ENCODE peak calls at places on chromosomes 3 and 15, in four cellular contexts. F, R, E and G are unnamed samples.

GRCh38 chr15:72342385-72342784 is 22.4 kb upstream of the CELF6 start:
- DNase-seq in F (peak), R (no peak), E (peak), G (no peak)

GRCh38 chr15:40845511-40846284 is 1.9 kb downstream of the SPINT1 start:
- DNase-seq in F (no peak), R (no peak), E (peak), G (no peak)

GRCh38 chr3:152232679-152233078 is 36.0 kb upstream of the MBNL1 start:
- DNase-seq in F (no peak), R (no peak), E (no peak), G (no peak)

GRCh38 chr3:141445990-141446389 is 40.8 kb upstream of the RASA2 start:
- DNase-seq in F (no peak), R (no peak), E (no peak), G (no peak)

GRCh38 chr3:45950686-45951600 is 7.7 kb downstream of the CXCR6 start:
- DNase-seq in F (no peak), R (no peak), E (no peak), G (no peak)

GRCh38 chr3:151838574-151839312 is 24.8 kb downstream of the AADAC start:
- DNase-seq in F (peak), R (no peak), E (peak), G (peak)

GRCh38 chr3:136078421-136079364 is 113.2 kb downstream of the PPP2R3A start:
- DNase-seq in F (no peak), R (no peak), E (no peak), G (peak)

GRCh38 chr3:23002846-23003800 is 200.0 kb upstream of the UBE2E2 start:
- DNase-seq in F (no peak), R (no peak), E (no peak), G (no peak)

GRCh38 chr3:44993471-44994205 is 17.6 kb downstream of the EXOSC7 start:
- DNase-seq in F (no peak), R (no peak), E (no peak), G (no peak)

GRCh38 chr15:69357773-69358765 is 56.1 kb upstream of the KIF23 start:
- DNase-seq in F (peak), R (no peak), E (peak), G (no peak)

GRCh38 chr3:22908974-22909507 is 294.1 kb upstream of the UBE2E2 start:
- DNase-seq in F (no peak), R (no peak), E (no peak), G (no peak)

GRCh38 chr15:36449662-36450145 is 129.7 kb upstream of the CDIN1 start:
- DNase-seq in F (no peak), R (no peak), E (no peak), G (no peak)

GRCh38 chr3:108090066-108090700 is 648 bp downstream of the CD47 start:
- DNase-seq in F (no peak), R (peak), E (peak), G (peak)

GRCh38 chr15:60212536-60212935 is 185.2 kb downstream of the ANXA2 start:
- DNase-seq in F (no peak), R (no peak), E (peak), G (no peak)

GRCh38 chr3:155497930-155498647 is 204.6 kb upstream of the STRIT1 start:
- DNase-seq in F (no peak), R (no peak), E (no peak), G (no peak)

GRCh38 chr15:23532019-23532418 is 33.5 kb upstream of the MKRN3 start:
- DNase-seq in F (no peak), R (no peak), E (no peak), G (no peak)

GRCh38 chr3:160134964-160135363 is 90.3 kb upstream of the C3orf80 start:
- DNase-seq in F (no peak), R (no peak), E (no peak), G (no peak)

GRCh38 chr3:150409527-150410310 is 1.6 kb downstream of the TSC22D2 start:
- DNase-seq in F (peak), R (peak), E (peak), G (peak)

GRCh38 chr3:18194431-18194830 is 230.7 kb downstream of the SATB1 start:
- DNase-seq in F (no peak), R (no peak), E (no peak), G (no peak)

GRCh38 chr3:4834403-4834866 is 144.8 kb upstream of the BHLHE40 start:
- DNase-seq in F (no peak), R (no peak), E (no peak), G (peak)

GRCh38 chr15:91535856-91536500 is 317.5 kb upstream of the SLCO3A1 start:
- DNase-seq in F (no peak), R (no peak), E (no peak), G (no peak)

GRCh38 chr3:147744967-147745366 is 335.8 kb downstream of the ZIC1 start:
- DNase-seq in F (no peak), R (no peak), E (no peak), G (no peak)

GRCh38 chr15:69129026-69129385 is 31.4 kb upstream of the GLCE start:
- DNase-seq in F (no peak), R (no peak), E (no peak), G (no peak)

GRCh38 chr15:95277266-95277665 is 1045.9 kb downstream of the MCTP2 start:
- DNase-seq in F (no peak), R (no peak), E (no peak), G (no peak)

GRCh38 chr3:13479582-13480339 is at the start of gene HDAC11:
- DNase-seq in F (peak), R (peak), E (peak), G (peak)
- TF ChIP-seq CTCF in F (no peak), R (no peak), E (no peak), G (no peak)

GRCh38 chr3:126659915-126660886 is 5.3 kb upstream of the TXNRD3 start:
- DNase-seq in F (no peak), R (no peak), E (peak), G (no peak)
- TF ChIP-seq CTCF in F (no peak), R (no peak), E (no peak), G (no peak)

DNA sequence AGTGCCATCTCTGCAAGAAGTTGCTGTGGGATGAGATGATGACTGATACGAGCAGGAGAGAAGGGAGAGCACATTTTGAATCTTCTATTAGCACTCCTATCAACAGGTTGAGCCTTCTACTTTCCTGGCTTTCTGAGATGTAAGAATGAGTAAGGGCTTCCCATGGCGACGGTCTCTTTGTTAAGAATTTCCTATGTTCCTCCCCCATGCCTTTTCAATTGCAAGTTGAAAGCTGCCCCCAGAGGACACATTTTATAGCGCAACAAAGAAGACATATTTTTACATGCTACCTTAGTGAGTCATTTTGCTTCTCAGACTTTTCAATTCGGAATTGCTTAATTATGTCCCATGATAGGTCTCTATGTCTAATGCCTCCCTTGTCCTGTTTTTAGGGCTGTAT is 71.3 kb upstream of the LRTM1 start:
- DNase-seq in F (no peak), R (no peak), E (no peak), G (no peak)
- TF ChIP-seq CTCF in F (no peak), R (no peak), E (no peak), G (no peak)

GRCh38 chr3:52509753-52510328 is 14.7 kb downstream of the STAB1 start:
- DNase-seq in F (no peak), R (no peak), E (no peak), G (no peak)
- TF ChIP-seq CTCF in F (no peak), R (no peak), E (no peak), G (no peak)

GRCh38 chr3:188052229-188052965 is 101.6 kb upstream of the LPP start:
- DNase-seq in F (peak), R (peak), E (peak), G (no peak)
- TF ChIP-seq CTCF in F (peak), R (peak), E (no peak), G (no peak)

DNA sequence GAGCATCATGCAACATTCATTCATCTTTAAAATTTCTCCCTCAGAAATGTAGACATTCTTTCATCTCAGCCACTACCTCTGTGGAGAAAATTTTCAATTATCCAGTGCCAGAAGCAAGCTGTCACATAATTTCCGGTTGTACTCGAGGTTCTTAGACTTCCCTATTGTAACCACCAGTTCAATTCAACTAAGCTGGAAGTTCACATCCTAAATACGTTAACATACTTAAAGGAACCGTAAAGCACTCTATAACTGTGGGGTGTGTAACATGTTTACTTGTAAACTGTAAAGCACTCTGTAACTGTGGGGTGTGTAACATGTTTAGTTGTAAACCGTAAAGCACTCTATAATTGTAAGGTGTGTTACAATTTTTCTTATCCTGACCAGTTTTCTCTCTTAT is 150.3 kb downstream of the PLCL2 start:
- DNase-seq in F (no peak), R (no peak), E (no peak), G (no peak)
- TF ChIP-seq CTCF in F (no peak), R (no peak), E (no peak), G (no peak)

GRCh38 chr3:12515631-12516030 is 29.7 kb downstream of the MKRN2OS start:
- DNase-seq in F (no peak), R (no peak), E (no peak), G (no peak)

GRCh38 chr3:12516873-12517272 is 28.4 kb downstream of the MKRN2OS start:
- DNase-seq in F (no peak), R (peak), E (no peak), G (no peak)

GRCh38 chr3:12522721-12523120 is 22.6 kb downstream of the MKRN2OS start:
- DNase-seq in F (no peak), R (no peak), E (no peak), G (no peak)

GRCh38 chr3:12521010-12521409 is 24.3 kb downstream of the MKRN2OS start:
- DNase-seq in F (no peak), R (no peak), E (no peak), G (no peak)

DNA sequence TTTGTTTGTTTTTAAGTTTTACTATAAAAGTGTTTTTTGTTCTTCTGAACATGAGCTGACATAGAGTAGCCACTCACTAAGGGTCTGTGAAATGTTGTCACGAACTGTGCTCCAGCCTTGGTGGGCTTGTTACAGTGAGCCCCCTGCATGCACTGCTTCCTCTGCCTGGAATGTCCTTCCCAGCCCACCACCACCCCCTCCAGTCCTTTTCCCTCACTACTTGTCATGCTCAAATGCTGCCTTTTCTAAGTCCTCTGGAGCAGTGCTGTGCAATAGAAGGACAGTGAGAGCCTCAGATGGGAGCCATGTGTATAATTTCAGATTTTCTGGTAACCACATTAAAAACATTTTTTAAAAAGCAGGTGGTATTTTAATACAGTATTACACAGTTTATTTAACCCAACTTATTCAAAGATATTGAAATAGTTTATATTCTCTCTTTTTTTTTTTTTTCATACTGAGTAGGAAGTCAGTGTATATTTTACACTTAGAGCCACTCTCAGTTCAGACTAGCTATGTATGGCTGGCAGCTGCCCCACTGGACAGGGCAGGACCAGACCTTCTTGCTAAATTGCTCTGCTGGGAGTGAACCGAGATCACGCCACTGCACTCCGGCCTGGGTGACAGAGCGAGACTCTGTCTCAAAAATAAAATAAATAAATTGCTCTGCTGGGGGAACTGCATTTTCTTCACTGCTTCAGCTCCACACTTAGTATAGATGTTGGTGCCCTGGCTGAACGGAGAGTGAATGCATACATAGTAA is 26.9 kb downstream of the MKRN2OS start:
- DNase-seq in F (peak), R (no peak), E (no peak), G (no peak)
- TF ChIP-seq CTCF in F (no peak), R (no peak), E (no peak), G (no peak)

GRCh38 chr3:24521306-24522154 is 26.9 kb upstream of the THRB start:
- DNase-seq in F (peak), R (peak), E (peak), G (no peak)
- TF ChIP-seq CTCF in F (no peak), R (no peak), E (no peak), G (no peak)